ENCODE peak calls at places on chromosomes 7 and 10, in six cellular contexts. E is effector memory CD4-positive, alpha-beta T cell; Z is A549; D is bronchial epithelial cell; S is HL-60; P is AG09309. R is an unnamed sample.

GRCh38 chr7:39394105-39394504 is 172.1 kb upstream of the YAE1 start:
- DNase-seq in E (no peak), Z (no peak), D (no peak), S (no peak), P (no peak), R (no peak)

GRCh38 chr7:36723951-36724664 is at the start of gene AOAH:
- DNase-seq in E (peak), Z (no peak), D (no peak), S (peak), P (no peak), R (no peak)

GRCh38 chr10:86160890-86161585 is 205.6 kb downstream of the GRID1 start:
- DNase-seq in E (no peak), Z (no peak), D (peak), S (no peak), P (no peak), R (no peak)

GRCh38 chr7:103995554-103995953 is 6.1 kb upstream of the RELN start:
- DNase-seq in E (no peak), Z (no peak), D (no peak), S (no peak), P (no peak), R (no peak)

GRCh38 chr7:6186578-6186977 is 85.8 kb downstream of the CYTH3 start:
- DNase-seq in E (no peak), Z (no peak), D (no peak), S (no peak), P (no peak), R (no peak)

GRCh38 chr7:16727736-16728135 is 25.8 kb upstream of the TSPAN13 start:
- DNase-seq in E (no peak), Z (no peak), D (peak), S (no peak), P (no peak), R (no peak)

GRCh38 chr10:30383366-30383765 is 34.3 kb upstream of the MTPAP start:
- DNase-seq in E (no peak), Z (no peak), D (no peak), S (no peak), P (no peak), R (no peak)

GRCh38 chr7:36894190-36894589 is 169.9 kb upstream of the AOAH start:
- DNase-seq in E (no peak), Z (no peak), D (no peak), S (no peak), P (no peak), R (no peak)

GRCh38 chr7:31114593-31115343 is 62.7 kb downstream of the ADCYAP1R1 start:
- DNase-seq in E (no peak), Z (peak), D (peak), S (no peak), P (peak), R (no peak)

GRCh38 chr7:41693150-41693997 is 9.5 kb downstream of the INHBA start:
- DNase-seq in E (no peak), Z (no peak), D (peak), S (peak), P (no peak), R (no peak)

GRCh38 chr10:36721851-36722250 is 403.5 kb upstream of the ANKRD30A start:
- DNase-seq in E (no peak), Z (no peak), D (no peak), S (no peak), P (peak), R (no peak)

GRCh38 chr10:112951349-112952281 is 1.6 kb downstream of the TCF7L2 start:
- DNase-seq in E (peak), Z (peak), D (peak), S (peak), P (no peak), R (peak)

GRCh38 chr10:112946649-112947048 is 3.4 kb upstream of the TCF7L2 start:
- DNase-seq in E (no peak), Z (no peak), D (no peak), S (no peak), P (no peak), R (no peak)

GRCh38 chr10:112949875-112950507 is at the start of gene TCF7L2:
- DNase-seq in E (peak), Z (peak), D (peak), S (peak), P (peak), R (peak)

GRCh38 chr10:112950714-112951348 is 784 bp downstream of the TCF7L2 start:
- DNase-seq in E (no peak), Z (peak), D (peak), S (peak), P (no peak), R (no peak)

DNA sequence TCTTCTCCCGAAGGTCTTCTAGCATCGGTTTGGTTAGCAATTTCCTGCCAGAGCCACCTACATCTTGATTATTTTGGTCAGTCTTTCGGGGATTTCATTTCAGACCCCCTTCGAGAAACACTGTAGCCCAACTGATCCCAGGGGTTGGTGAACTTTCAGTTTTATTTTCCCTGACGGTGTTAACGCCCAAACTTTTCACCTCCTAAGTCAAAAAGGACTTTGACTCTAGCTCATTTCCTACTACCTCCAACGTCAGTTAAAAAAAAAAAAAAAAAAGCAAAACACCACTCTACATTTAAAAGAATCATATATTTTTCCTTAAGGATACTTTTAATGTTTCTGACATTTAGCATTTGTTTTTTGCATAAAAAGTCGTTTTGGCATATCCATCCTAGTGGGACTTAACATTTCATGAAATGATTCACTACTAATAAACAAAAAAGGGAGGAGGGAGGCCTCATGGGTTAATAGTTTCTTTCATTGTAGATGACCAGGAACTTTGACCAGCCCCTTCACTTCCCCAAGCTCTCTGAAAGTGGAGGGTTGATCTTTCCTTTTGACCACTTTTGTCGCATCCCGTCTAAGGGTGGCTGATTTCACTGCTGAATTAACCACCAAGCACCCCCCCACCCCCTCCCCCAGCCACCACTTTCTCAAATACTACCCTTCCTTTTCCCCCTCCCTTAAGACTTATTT is 771 bp upstream of the TCF7L2 start:
- DNase-seq in E (no peak), Z (peak), D (no peak), S (no peak), P (no peak), R (no peak)
- H3K4me3 ChIP-seq in E (peak), Z (peak), D (peak), S (peak), P (peak), R (peak)

DNA sequence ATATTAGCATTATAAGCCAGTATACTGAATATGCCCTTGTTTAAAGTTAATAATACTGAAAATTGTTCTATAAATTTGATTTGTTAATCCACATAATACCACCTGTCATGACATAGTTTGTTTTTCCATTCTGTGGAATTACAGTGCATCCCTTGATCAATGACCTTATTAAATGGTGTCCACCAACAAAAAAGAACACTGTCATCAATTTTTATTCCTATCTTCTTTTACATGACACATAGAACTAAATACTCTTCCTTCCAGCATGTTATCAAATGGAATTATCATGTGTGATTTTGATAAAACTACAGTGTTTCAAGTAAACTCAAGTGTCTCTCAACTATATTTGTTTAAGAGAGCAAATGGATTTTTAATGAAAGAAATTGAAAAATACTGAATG is 221.8 kb upstream of the MBL2 start:
- DNase-seq in E (no peak), Z (no peak), D (no peak), S (no peak), P (no peak), R (no peak)
- H3K4me3 ChIP-seq in E (no peak), Z (no peak), D (no peak), S (no peak), P (no peak), R (no peak)

GRCh38 chr7:74655324-74655723 is 2.2 kb upstream of the GTF2I start:
- DNase-seq in E (no peak), Z (no peak), D (peak), S (no peak), P (no peak), R (no peak)

GRCh38 chr7:74656421-74656910 is 1.1 kb upstream of the GTF2I start:
- DNase-seq in E (peak), Z (peak), D (no peak), S (peak), P (no peak), R (no peak)

GRCh38 chr7:74653686-74654181 is 3.8 kb upstream of the GTF2I start:
- DNase-seq in E (no peak), Z (no peak), D (no peak), S (no peak), P (no peak), R (no peak)

GRCh38 chr7:74655785-74656420 is 1.6 kb upstream of the GTF2I start:
- DNase-seq in E (no peak), Z (no peak), D (no peak), S (no peak), P (no peak), R (no peak)

GRCh38 chr7:74654811-74655210 is 2.7 kb upstream of the GTF2I start:
- DNase-seq in E (no peak), Z (no peak), D (no peak), S (no peak), P (no peak), R (no peak)
- H3K4me3 ChIP-seq in E (no peak), Z (no peak), D (no peak), S (no peak), P (no peak), R (no peak)

GRCh38 chr7:1531263-1531978 is 919 bp downstream of the MAFK start:
- DNase-seq in E (no peak), Z (peak), D (peak), S (peak), P (no peak), R (no peak)

GRCh38 chr7:1531979-1532455 is 1.5 kb downstream of the MAFK start:
- DNase-seq in E (no peak), Z (peak), D (peak), S (no peak), P (no peak), R (no peak)

GRCh38 chr7:1530946-1531262 is 402 bp downstream of the MAFK start:
- DNase-seq in E (peak), Z (no peak), D (no peak), S (no peak), P (no peak), R (no peak)

GRCh38 chr7:1532456-1533254 is 2.2 kb downstream of the MAFK start:
- DNase-seq in E (peak), Z (peak), D (peak), S (peak), P (peak), R (peak)

DNA sequence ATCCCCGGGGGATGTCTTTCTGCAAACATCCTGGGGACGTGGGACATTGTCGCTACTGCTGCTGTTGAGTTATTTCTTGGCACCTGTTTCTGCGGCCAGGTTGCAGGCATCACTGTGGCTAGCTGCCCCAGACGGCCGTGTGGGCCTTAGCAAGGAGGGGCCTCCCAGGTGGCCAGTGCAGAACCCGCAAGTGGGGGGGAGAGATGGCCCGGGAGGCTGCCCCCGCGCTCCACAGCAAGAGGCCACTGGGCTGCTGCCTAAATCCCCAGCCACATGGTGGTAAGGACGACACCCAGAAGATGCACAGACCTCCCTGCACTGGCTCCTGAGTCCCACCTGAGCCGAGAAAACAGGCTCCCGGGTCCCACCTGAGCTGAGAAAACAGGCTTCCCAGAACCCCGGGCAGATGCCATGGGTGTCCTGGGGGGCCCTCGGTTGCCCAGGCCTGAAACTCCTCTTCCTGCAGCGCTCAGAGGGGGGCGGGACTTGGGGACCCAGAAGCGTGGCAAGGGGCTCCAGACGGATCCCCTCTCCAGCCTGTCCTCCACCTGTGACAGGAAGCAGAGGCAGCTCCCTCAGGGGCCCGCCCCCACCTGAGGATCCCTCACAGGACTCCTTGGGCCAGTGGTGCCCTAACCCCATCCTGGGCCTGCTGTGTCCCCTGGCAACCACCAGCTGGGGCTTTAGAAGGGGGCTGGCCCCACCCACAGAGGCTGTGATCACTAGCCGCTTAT is 952 bp upstream of the MAFK start:
- DNase-seq in E (no peak), Z (no peak), D (no peak), S (no peak), P (no peak), R (no peak)
- H3K4me3 ChIP-seq in E (peak), Z (no peak), D (no peak), S (no peak), P (no peak), R (no peak)

DNA sequence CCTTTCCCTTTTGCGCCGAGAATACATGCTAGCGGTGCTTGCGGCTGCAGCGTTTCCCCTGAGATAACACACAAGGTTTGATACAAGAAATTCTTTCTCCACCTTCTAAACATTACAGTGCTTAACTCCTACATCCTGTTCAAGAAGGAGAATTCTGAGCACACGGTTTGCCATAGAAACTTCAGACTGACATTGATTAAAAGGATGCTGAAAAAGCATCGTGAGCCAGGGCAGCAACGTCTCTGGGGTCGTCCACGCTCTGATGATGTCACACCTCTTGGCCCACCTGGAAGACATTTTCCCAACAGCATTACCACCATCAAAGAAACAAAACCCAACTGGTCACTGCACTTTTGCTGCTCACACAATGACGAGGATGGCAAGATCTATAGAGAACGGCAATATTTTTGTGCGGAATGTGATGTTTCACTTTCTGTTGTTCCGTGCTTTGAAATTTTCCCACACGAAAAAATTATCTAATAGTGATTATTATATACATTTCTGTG is 26.9 kb upstream of the PRSS1 start:
- DNase-seq in E (no peak), Z (no peak), D (no peak), S (no peak), P (no peak), R (no peak)
- H3K4me3 ChIP-seq in E (peak), Z (no peak), D (no peak), S (no peak), P (no peak), R (no peak)